ENCODE peak calls at places on chromosomes 4 and X, in eight cellular contexts. U, P, S, V, E, M, T and C are unnamed samples.

GRCh38 chr4:26542996-26543395 is 40.9 kb upstream of the TBC1D19 start:
- DNase-seq in U (no peak), P (no peak), S (no peak), V (no peak), E (no peak), M (no peak), T (no peak), C (no peak)

GRCh38 chr4:158786155-158786581 is 17.3 kb downstream of the FNIP2 start:
- DNase-seq in U (no peak), P (no peak), S (peak; percentile 32), V (no peak), E (no peak), M (no peak), T (no peak), C (no peak)

GRCh38 chr4:83316459-83317170 is 18.0 kb downstream of the HPSE start:
- DNase-seq in U (no peak), P (no peak), S (no peak), V (no peak), E (no peak), M (no peak), T (no peak), C (no peak)

GRCh38 chr4:102390438-102390837 is 45.2 kb upstream of the SLC39A8 start:
- DNase-seq in U (no peak), P (no peak), S (no peak), V (no peak), E (no peak), M (no peak), T (no peak), C (no peak)

GRCh38 chrX:12878536-12878935 is 11.7 kb downstream of the TLR7 start:
- DNase-seq in U (no peak), P (no peak), S (no peak), V (no peak), E (no peak), M (no peak), T (no peak), C (no peak)

GRCh38 chr4:118004088-118004487 is 30.2 kb upstream of the NDST3 start:
- DNase-seq in U (no peak), P (no peak), S (no peak), V (no peak), E (no peak), M (no peak), T (no peak), C (no peak)

GRCh38 chr4:6969826-6970800 is 60.5 kb downstream of the TBC1D14 start:
- DNase-seq in U (peak; percentile 56), P (no peak), S (no peak), V (no peak), E (no peak), M (no peak), T (no peak), C (no peak)

GRCh38 chr4:155906554-155907247 is 3.2 kb downstream of the TDO2 start:
- DNase-seq in U (no peak), P (no peak), S (no peak), V (no peak), E (peak; percentile 33), M (peak; percentile 33), T (no peak), C (no peak)

GRCh38 chrX:133608406-133608805 is 193.1 kb upstream of the GPC4 start:
- DNase-seq in U (no peak), P (no peak), S (no peak), V (no peak), E (no peak), M (no peak), T (no peak), C (no peak)

GRCh38 chrX:36266155-36266554 is 346.6 kb downstream of the CFAP47 start:
- DNase-seq in U (no peak), P (no peak), S (no peak), V (no peak), E (no peak), M (no peak), T (no peak), C (no peak)

GRCh38 chr4:71396382-71396781 is 57.6 kb downstream of the SLC4A4 start:
- DNase-seq in U (no peak), P (no peak), S (no peak), V (no peak), E (no peak), M (no peak), T (no peak), C (no peak)

GRCh38 chrX:23737413-23737812 is 5.7 kb downstream of the ACOT9 start:
- DNase-seq in U (no peak), P (no peak), S (no peak), V (no peak), E (no peak), M (no peak), T (no peak), C (no peak)

GRCh38 chr4:14908635-14909034 is 93.6 kb upstream of the CPEB2 start:
- DNase-seq in U (no peak), P (no peak), S (no peak), V (no peak), E (no peak), M (no peak), T (no peak), C (no peak)